ENCODE peak calls at places on chromosomes 12 and 14, in seven cellular contexts. M is colonic mucosa, F is mesendoderm, L is endodermal cell, P is SK-N-SH, H is foreskin keratinocyte, V is uterus. T is an unnamed sample.

GRCh38 chr12:130053641-130054040 is 108.6 kb upstream of the FZD10 start:
- DNase-seq in M (no peak), F (peak; percentile 46), L (peak; percentile 90), P (no peak), H (no peak), V (no peak), T (no peak)

GRCh38 chr14:104322531-104323466 is 184.4 kb downstream of the KIF26A start:
- DNase-seq in M (peak; percentile 17), F (no peak), L (peak; percentile 45), P (no peak), H (no peak), V (no peak), T (no peak)

GRCh38 chr12:12721251-12721689 is 4.1 kb downstream of the CDKN1B start:
- DNase-seq in M (peak; percentile 75), F (no peak), L (no peak), P (no peak), H (no peak), V (no peak), T (no peak)

GRCh38 chr12:42129595-42130204 is 15.0 kb downstream of the GXYLT1 start:
- DNase-seq in M (peak; percentile 28), F (peak; percentile 81), L (peak; percentile 72), P (peak; percentile 54), H (peak; percentile 37), V (peak; percentile 40), T (peak; percentile 61)

GRCh38 chr14:30553311-30553989 is 5.5 kb upstream of the G2E3 start:
- DNase-seq in M (no peak), F (no peak), L (no peak), P (no peak), H (peak; percentile 71), V (no peak), T (peak; percentile 82)

GRCh38 chr12:6180300-6181051 is 19.7 kb upstream of the CD9 start:
- DNase-seq in M (peak; percentile 59), F (no peak), L (peak; percentile 47), P (no peak), H (no peak), V (peak; percentile 89), T (peak; percentile 51)

GRCh38 chr12:81627336-81628189 is 131.6 kb downstream of the PPFIA2 start:
- DNase-seq in M (no peak), F (peak; percentile 53), L (no peak), P (peak; percentile 26), H (peak; percentile 4), V (no peak), T (peak; percentile 23)

GRCh38 chr12:98738539-98738938 is 93.4 kb downstream of the APAF1 start:
- DNase-seq in M (no peak), F (no peak), L (no peak), P (no peak), H (no peak), V (no peak), T (no peak)

GRCh38 chr12:131136539-131136872 is 182.8 kb downstream of the ADGRD1 start:
- DNase-seq in M (no peak), F (no peak), L (no peak), P (no peak), H (no peak), V (no peak), T (no peak)

GRCh38 chr12:132449565-132450390 is 40.2 kb upstream of the FBRSL1 start:
- DNase-seq in M (no peak), F (no peak), L (no peak), P (no peak), H (no peak), V (no peak), T (no peak)

GRCh38 chr12:94186461-94187237 is 38.3 kb downstream of the PLXNC1 start:
- DNase-seq in M (no peak), F (peak; percentile 89), L (peak; percentile 97), P (peak; percentile 83), H (no peak), V (peak; percentile 83), T (no peak)

GRCh38 chr12:65867428-65867827 is 43.1 kb downstream of the HMGA2 start:
- DNase-seq in M (no peak), F (no peak), L (no peak), P (no peak), H (peak; percentile 48), V (no peak), T (peak; percentile 76)

GRCh38 chr14:90536511-90537191 is 139.8 kb downstream of the CALM1 start:
- DNase-seq in M (no peak), F (no peak), L (no peak), P (no peak), H (no peak), V (no peak), T (no peak)

GRCh38 chr12:90004319-90005074 is 295.9 kb upstream of the ATP2B1 start:
- DNase-seq in M (no peak), F (peak; percentile 53), L (no peak), P (no peak), H (no peak), V (no peak), T (no peak)

GRCh38 chr14:32226051-32226450 is 23.0 kb upstream of the RNU6-8 start:
- DNase-seq in M (no peak), F (peak; percentile 29), L (no peak), P (no peak), H (no peak), V (no peak), T (no peak)

DNA sequence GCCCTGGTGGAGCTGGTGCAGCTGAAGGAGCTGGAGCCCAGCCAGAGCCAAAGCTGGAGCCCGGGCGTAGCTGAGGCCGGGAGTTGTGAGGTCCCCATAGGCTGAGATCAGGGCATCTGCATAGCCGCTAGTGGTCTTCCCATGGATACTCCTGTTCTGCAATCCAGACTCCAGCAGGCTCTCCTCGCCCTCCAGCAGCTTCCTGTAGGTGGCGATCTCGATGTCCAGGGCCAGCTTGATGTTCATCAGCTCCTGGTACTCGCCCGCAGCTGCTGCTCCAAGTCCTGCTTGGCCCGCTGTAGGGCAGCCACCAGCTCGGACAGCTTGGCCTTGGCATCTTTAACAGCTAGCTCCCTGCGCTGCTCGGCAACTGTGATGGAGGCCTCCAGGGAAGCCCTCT is 966.1 kb downstream of the FSCB start:
- DNase-seq in M (no peak), F (peak; percentile 75), L (peak; percentile 91), P (peak; percentile 3), H (no peak), V (no peak), T (no peak)
- H3K27ac ChIP-seq in M (no peak overlapping the region), F (no peak overlapping the region), L (no peak overlapping the region), P (no peak overlapping the region), H (no peak overlapping the region), V (no peak overlapping the region), T (no peak overlapping the region)

DNA sequence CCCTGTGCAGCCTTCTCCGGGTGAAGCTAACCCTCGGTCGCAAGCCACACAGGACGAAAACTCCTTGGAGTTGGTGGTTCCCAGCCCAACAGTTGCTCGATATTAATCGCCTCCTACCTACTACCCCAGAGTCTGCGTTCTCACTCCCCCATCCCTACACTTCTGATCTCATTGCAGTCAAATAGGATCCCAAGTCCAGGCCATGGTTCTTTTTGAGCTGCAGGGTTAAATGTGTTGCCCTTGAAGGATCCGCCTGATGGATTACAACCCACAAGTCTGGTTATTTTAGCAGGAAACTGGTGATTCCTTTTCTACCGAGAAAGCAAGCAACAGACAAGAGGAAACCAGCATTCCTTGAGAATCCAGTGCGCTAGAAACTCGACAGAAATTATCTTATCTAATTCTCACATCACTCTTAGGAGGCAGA is 755 bp upstream of the NIN start:
- DNase-seq in M (no peak), F (peak; percentile 42), L (no peak), P (no peak), H (no peak), V (peak; percentile 24), T (no peak)
- H3K27ac ChIP-seq in M (peak overlapping the region; percentile 74), F (no peak overlapping the region), L (peak overlapping the region; percentile 16), P (peak overlapping the region; percentile 62), H (no peak overlapping the region), V (peak overlapping the region; percentile 94), T (no peak overlapping the region)

GRCh38 chr14:59475709-59476108 is 8.5 kb downstream of the L3HYPDH start:
- DNase-seq in M (no peak), F (no peak), L (no peak), P (no peak), H (no peak), V (no peak), T (no peak)
- H3K27ac ChIP-seq in M (no peak overlapping the region), F (no peak overlapping the region), L (no peak overlapping the region), P (no peak overlapping the region), H (no peak overlapping the region), V (no peak overlapping the region), T (no peak overlapping the region)

GRCh38 chr14:64879635-64880381 is at the start of gene SPTB:
- DNase-seq in M (peak; percentile 72), F (peak; percentile 53), L (peak; percentile 88), P (peak; percentile 80), H (no peak), V (peak; percentile 17), T (no peak)
- H3K27ac ChIP-seq in M (no peak within 1 kb of the TSS), F (no peak within 1 kb of the TSS), L (no peak within 1 kb of the TSS), P (peak within 1 kb of the TSS; percentile 55), H (no peak within 1 kb of the TSS), V (no peak within 1 kb of the TSS), T (no peak within 1 kb of the TSS)

GRCh38 chr12:46154221-46154975 is 114.4 kb downstream of the SLC38A1 start:
- DNase-seq in M (no peak), F (no peak), L (no peak), P (no peak), H (peak; percentile 53), V (no peak), T (peak; percentile 65)

GRCh38 chr12:46164186-46164585 is 104.7 kb downstream of the SLC38A1 start:
- DNase-seq in M (no peak), F (no peak), L (no peak), P (no peak), H (peak; percentile 83), V (no peak), T (peak; percentile 82)

GRCh38 chr12:46160081-46160980 is 108.5 kb downstream of the SLC38A1 start:
- DNase-seq in M (no peak), F (no peak), L (no peak), P (peak; percentile 34), H (peak; percentile 87), V (peak; percentile 28), T (peak; percentile 90)

GRCh38 chr12:46160981-46161690 is 107.7 kb downstream of the SLC38A1 start:
- DNase-seq in M (no peak), F (no peak), L (no peak), P (no peak), H (no peak), V (no peak), T (no peak)

DNA sequence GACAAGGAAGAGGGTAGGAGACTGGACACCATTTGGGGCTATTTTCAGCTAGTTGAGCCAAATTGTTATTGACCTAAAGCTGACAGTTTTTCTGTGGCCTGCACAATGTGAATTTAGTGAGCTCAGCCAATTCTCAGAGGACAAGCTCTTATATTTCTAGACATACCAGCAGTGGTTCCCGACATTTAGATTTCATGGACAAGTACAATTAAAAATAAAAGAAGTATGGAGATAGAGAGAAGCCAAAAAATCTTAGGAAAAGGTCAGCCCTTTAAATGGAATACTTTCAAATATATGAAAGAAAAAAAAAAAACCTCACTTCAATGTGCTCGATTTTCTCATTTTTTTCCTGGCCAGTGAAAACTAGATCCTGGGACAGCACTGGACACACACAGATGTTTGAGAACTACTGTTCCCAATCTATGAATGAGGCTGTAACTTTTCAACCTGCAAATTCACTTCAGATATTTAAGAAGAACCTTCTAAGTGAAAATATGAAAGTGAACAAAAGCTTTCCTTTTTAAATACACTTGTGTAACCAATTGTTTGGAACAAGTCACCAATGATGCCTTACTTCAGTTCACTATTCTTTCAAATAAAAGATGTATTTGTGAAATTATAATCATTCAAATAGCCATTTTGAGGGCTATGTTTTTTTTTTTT is 109.5 kb downstream of the SLC38A1 start:
- DNase-seq in M (no peak), F (no peak), L (no peak), P (no peak), H (no peak), V (no peak), T (no peak)
- H3K27ac ChIP-seq in M (no peak overlapping the region), F (no peak overlapping the region), L (no peak overlapping the region), P (peak overlapping the region; percentile 95), H (peak overlapping the region; percentile 33), V (peak overlapping the region; percentile 54), T (no peak overlapping the region)

GRCh38 chr14:100078216-100078780 is 13.1 kb downstream of the EVL start:
- DNase-seq in M (peak; percentile 15), F (peak; percentile 26), L (no peak), P (no peak), H (no peak), V (no peak), T (no peak)
- H3K27ac ChIP-seq in M (peak overlapping the region; percentile 34), F (no peak overlapping the region), L (no peak overlapping the region), P (no peak overlapping the region), H (no peak overlapping the region), V (no peak overlapping the region), T (no peak overlapping the region)